ENCODE peak calls at places on chromosome 16, in six cellular contexts. F is psoas muscle, Q is Peyer's patch, Y is cardiac muscle cell, N is BE2C, E is kidney epithelial cell. P is an unnamed sample. For H3K36me3, the result is how much of the 10 kb centered on the place peaks cover.

GRCh38 chr16:21260870-21261791 is 17.0 kb downstream of the CRYM start:
- DNase-seq in F (no peak), N (peak), Q (peak), Y (peak), E (peak), P (peak)

GRCh38 chr16:75550211-75550662 is 5.8 kb downstream of the TMEM231 start:
- DNase-seq in E (peak), Y (peak), Q (peak), N (peak), F (no peak), P (peak)

GRCh38 chr16:28986492-28986891 is 1.6 kb downstream of the LAT start:
- DNase-seq in F (no peak), E (no peak), Y (no peak), N (no peak), Q (no peak), P (no peak)

GRCh38 chr16:17396762-17397498 is 73.8 kb downstream of the XYLT1 start:
- DNase-seq in N (peak), Q (peak), E (no peak), F (no peak), Y (peak), P (peak)

GRCh38 chr16:83928341-83929055 is 24.5 kb upstream of the OSGIN1 start:
- DNase-seq in F (no peak), Q (no peak), E (peak), N (no peak), Y (peak), P (no peak)

GRCh38 chr16:25060920-25061319 is 45.8 kb upstream of the ARHGAP17 start:
- DNase-seq in E (no peak), Q (peak), F (no peak), Y (peak), N (no peak), P (peak)

GRCh38 chr16:51153275-51153991 is 2.4 kb upstream of the SALL1 start:
- DNase-seq in N (no peak), Q (no peak), Y (no peak), E (no peak), F (no peak), P (no peak)

GRCh38 chr16:4314532-4315184 is 1.2 kb upstream of the GLIS2 start:
- DNase-seq in F (peak), E (no peak), N (no peak), Y (peak), Q (no peak), P (no peak)

GRCh38 chr16:50717109-50717893 is 23.9 kb downstream of the NOD2 start:
- DNase-seq in Y (no peak), N (no peak), E (no peak), Q (no peak), F (no peak), P (no peak)

GRCh38 chr16:30561212-30561816 is 3.1 kb upstream of the ZNF764 start:
- DNase-seq in F (peak), Q (peak), N (no peak), E (no peak), Y (no peak), P (peak)

GRCh38 chr16:49590166-49590871 is 216.7 kb downstream of the C16orf78 start:
- DNase-seq in E (no peak), F (no peak), N (no peak), Q (peak), Y (no peak), P (no peak)

GRCh38 chr16:21684199-21684598 is 20.4 kb downstream of the OTOA start:
- DNase-seq in N (peak), F (no peak), Y (peak), E (no peak), Q (no peak), P (peak)

GRCh38 chr16:64974381-64974780 is 147.5 kb downstream of the CDH11 start:
- DNase-seq in Y (no peak), E (no peak), F (no peak), Q (no peak), N (no peak), P (no peak)

GRCh38 chr16:85415196-85415988 is 197.7 kb upstream of the GSE1 start:
- DNase-seq in E (no peak), Y (no peak), F (peak), N (peak), Q (peak), P (no peak)

GRCh38 chr16:27463741-27464662 is 62.0 kb downstream of the IL21R start:
- DNase-seq in E (no peak), Q (no peak), Y (no peak), N (no peak), F (no peak), P (no peak)

GRCh38 chr16:84594725-84595038 is 23.2 kb downstream of the COTL1 start:
- DNase-seq in Y (no peak), N (peak), F (peak), Q (no peak), E (no peak), P (no peak)

GRCh38 chr16:4414187-4414909 is 2.0 kb downstream of the CORO7 start:
- DNase-seq in N (no peak), Y (no peak), F (no peak), Q (peak), E (no peak), P (peak)

GRCh38 chr16:28182183-28182582 is 29.6 kb downstream of the XPO6 start:
- DNase-seq in F (no peak), Y (no peak), E (no peak), N (no peak), Q (no peak), P (no peak)

GRCh38 chr16:61936522-61936921 is 99.7 kb downstream of the CDH8 start:
- DNase-seq in F (no peak), Y (no peak), E (no peak), Q (no peak), N (no peak), P (no peak)

GRCh38 chr16:58198022-58198683 is at the start of gene CSNK2A2:
- DNase-seq in Y (peak), Q (peak), F (peak), E (no peak), N (peak), P (peak)

GRCh38 chr16:55088098-55088497 is 157.4 kb downstream of the IRX5 start:
- DNase-seq in F (no peak), N (no peak), Q (no peak), Y (no peak), E (no peak), P (no peak)

GRCh38 chr16:77359065-77359502 is 75.8 kb downstream of the ADAMTS18 start:
- DNase-seq in N (no peak), F (no peak), E (peak), Q (no peak), Y (peak), P (no peak)

GRCh38 chr16:81752225-81752875 is 26.7 kb upstream of the PLCG2 start:
- DNase-seq in N (no peak), F (peak), E (no peak), Y (peak), Q (peak), P (peak)

GRCh38 chr16:55552621-55553020 is 13.9 kb upstream of the CAPNS2 start:
- DNase-seq in Y (peak), E (peak), N (no peak), F (no peak), Q (no peak), P (no peak)

GRCh38 chr16:56795011-56795410 is 65.1 kb downstream of the NUP93 start:
- DNase-seq in Q (no peak), E (peak), Y (no peak), F (no peak), N (no peak), P (no peak)

GRCh38 chr16:31112711-31113419 is 4.6 kb upstream of the KAT8 start:
- DNase-seq in Q (no peak), Y (no peak), N (no peak), E (no peak), F (no peak), P (no peak)

GRCh38 chr16:84085774-84086173 is 31.0 kb downstream of the MBTPS1 start:
- DNase-seq in Q (no peak), N (no peak), E (no peak), Y (no peak), F (no peak), P (no peak)

GRCh38 chr16:84886536-84887090 is 66.8 kb downstream of the CRISPLD2 start:
- DNase-seq in F (no peak), N (no peak), E (no peak), Q (no peak), Y (no peak), P (no peak)

DNA sequence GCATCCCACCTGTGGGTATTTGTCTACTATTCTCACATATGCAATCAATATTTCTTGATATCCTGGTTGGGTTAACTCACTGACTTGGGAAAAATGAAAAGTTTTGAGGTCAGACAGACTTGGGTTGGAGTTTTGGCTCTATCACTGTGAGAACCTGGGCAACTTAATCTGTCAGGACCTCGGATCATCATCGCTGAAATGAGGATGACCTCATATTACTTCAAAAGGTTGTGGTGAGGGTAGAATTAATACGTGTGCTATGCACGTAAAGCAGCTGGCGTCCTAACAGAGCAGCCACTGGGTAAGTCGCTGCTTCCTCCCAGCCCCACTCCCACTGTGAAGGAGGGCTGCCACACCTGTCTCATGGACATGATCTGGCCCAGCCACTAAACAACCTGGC is 57.3 kb downstream of the COG7 start:
- DNase-seq in Q (no peak), F (no peak), Y (no peak), E (no peak), N (no peak), P (no peak)
- H3K36me3 ChIP-seq in Q (under half), F (under half), Y (under half), E (under half), N (under half), P (under half)

GRCh38 chr16:2081685-2082084 is 33.9 kb downstream of the TSC2 start:
- DNase-seq in N (no peak), Q (no peak), E (no peak), Y (no peak), F (no peak), P (no peak)

GRCh38 chr16:2083409-2083808 is 35.6 kb downstream of the TSC2 start:
- DNase-seq in F (no peak), Q (no peak), N (no peak), E (no peak), Y (no peak), P (no peak)

GRCh38 chr16:2082171-2082982 is 34.6 kb downstream of the TSC2 start:
- DNase-seq in Q (no peak), N (no peak), Y (peak), E (no peak), F (no peak), P (no peak)

GRCh38 chr16:2083876-2084687 is 36.3 kb downstream of the TSC2 start:
- DNase-seq in N (no peak), F (no peak), Q (no peak), Y (no peak), E (no peak), P (no peak)

DNA sequence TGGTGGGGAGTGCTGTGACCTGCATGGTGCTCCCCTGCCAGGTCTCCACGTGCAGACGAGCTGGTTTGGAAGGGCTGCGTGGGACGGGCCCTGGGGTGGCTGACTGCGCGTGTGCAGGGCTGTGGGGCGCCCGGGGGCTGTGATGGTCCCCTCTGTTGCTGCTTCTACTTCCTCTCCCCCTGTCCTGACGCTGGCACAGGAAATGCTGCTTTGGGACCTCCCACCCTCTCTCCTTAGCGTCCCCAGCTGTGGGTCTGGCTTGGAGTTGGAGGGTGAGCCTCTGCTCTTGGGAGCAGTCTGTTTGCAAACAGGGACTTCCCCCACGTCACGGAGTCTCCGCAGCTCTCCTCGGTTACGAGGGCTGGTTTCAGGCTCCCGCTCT is 35.2 kb downstream of the TSC2 start:
- DNase-seq in E (no peak), Q (no peak), F (no peak), Y (no peak), N (no peak), P (no peak)
- H3K36me3 ChIP-seq in E (under half), Q (under half), F (under half), Y (under half), N (half or more), P (under half)

GRCh38 chr16:89902980-89903379 is 15.7 kb upstream of the MC1R start:
- DNase-seq in Q (no peak), N (peak), F (peak), E (no peak), Y (no peak), P (no peak)

GRCh38 chr16:89898201-89898967 is 20.3 kb upstream of the MC1R start:
- DNase-seq in Q (no peak), N (no peak), F (peak), E (no peak), Y (no peak), P (no peak)

GRCh38 chr16:89899879-89900481 is 18.7 kb upstream of the MC1R start:
- DNase-seq in N (no peak), Y (no peak), F (peak), Q (no peak), E (no peak), P (no peak)

GRCh38 chr16:89903908-89904515 is 14.7 kb upstream of the MC1R start:
- DNase-seq in Y (no peak), E (no peak), N (no peak), Q (no peak), F (peak), P (no peak)

GRCh38 chr16:89900885-89901284 is 17.8 kb upstream of the MC1R start:
- DNase-seq in N (no peak), F (peak), E (no peak), Q (no peak), Y (no peak), P (no peak)
- H3K36me3 ChIP-seq in N (half or more), F (under half), E (under half), Q (under half), Y (under half), P (under half)

GRCh38 chr16:203246-203645 is 23.0 kb downstream of the HBQ1 start:
- DNase-seq in E (no peak), F (no peak), Q (no peak), N (no peak), Y (peak), P (no peak)

GRCh38 chr16:194516-194915 is 14.3 kb downstream of the HBQ1 start:
- DNase-seq in E (no peak), Y (peak), F (no peak), Q (no peak), N (no peak), P (no peak)

DNA sequence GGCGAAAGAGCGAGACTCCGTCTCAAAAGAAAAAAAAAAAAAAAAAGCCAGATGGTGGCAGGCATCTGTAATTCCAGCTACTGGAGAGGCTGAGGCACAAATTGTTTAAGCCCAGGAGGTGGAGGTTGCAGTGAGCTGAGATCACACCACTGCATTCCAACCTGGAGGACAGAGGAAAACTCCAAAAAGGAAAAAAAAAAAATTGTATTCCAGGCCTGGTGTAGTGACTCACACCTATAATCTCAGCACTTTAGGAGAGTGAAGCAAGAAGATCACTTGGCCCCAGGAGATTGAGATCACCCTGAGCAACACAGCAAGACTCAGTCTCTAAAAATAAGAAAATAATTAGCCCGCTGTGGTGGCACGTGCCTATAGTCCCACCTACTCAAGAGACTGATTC is 20.1 kb downstream of the HBQ1 start:
- DNase-seq in F (no peak), Y (peak), E (peak), Q (no peak), N (no peak), P (no peak)
- H3K36me3 ChIP-seq in F (under half), Y (half or more), E (under half), Q (under half), N (half or more), P (under half)

GRCh38 chr16:87830673-87831420 is 38.5 kb downstream of the SLC7A5 start:
- DNase-seq in Y (no peak), F (no peak), E (no peak), Q (no peak), N (no peak), P (no peak)

GRCh38 chr16:87831421-87832136 is 37.7 kb downstream of the SLC7A5 start:
- DNase-seq in F (no peak), Q (no peak), Y (no peak), N (no peak), E (no peak), P (no peak)

GRCh38 chr16:87828071-87828971 is 41.0 kb downstream of the SLC7A5 start:
- DNase-seq in F (no peak), E (no peak), Y (no peak), Q (no peak), N (no peak), P (no peak)

GRCh38 chr16:87829988-87830672 is 39.2 kb downstream of the SLC7A5 start:
- DNase-seq in E (no peak), N (no peak), Q (no peak), F (no peak), Y (no peak), P (no peak)

GRCh38 chr16:87829123-87829980 is 40.0 kb downstream of the SLC7A5 start:
- DNase-seq in Y (no peak), F (no peak), N (peak), Q (no peak), E (no peak), P (no peak)
- H3K36me3 ChIP-seq in Y (under half), F (under half), N (under half), Q (under half), E (under half), P (under half)

DNA sequence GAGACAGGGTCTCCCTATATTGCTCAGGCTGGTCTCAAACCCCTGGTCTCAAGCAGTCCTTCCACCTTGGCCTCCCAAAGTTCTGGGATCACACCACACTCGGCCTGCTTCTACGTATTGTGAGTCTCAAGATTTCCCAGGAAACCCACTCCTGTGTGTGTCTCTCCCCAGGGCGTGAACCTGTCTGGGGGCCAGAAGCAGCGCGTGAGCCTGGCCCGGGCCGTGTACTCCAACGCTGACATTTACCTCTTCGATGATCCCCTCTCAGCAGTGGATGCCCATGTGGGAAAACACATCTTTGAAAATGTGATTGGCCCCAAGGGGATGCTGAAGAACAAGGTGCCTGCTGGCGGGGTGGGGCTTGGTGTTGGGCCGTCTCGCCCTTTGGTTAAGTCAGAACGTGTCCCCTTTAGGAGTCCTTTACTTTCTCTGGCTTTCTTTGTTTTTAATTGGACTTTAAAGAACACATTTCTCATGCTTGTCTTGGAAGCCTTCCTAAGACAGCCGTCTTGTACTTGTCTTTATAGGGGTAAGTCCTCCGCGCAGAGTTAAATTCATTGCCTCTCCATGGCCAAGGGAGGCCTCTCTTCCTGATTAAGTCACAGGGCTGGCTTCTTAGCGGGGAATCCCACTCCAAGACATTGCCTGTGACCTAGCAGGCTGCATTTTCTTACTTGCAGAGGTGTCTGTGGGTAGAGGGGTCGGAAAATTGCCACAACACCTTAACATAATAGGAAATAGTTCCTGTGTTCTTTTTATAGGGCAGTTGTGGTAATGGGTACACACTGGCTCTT is 136.4 kb downstream of the ABCC6 start:
- DNase-seq in Q (no peak), E (no peak), F (no peak), Y (no peak), N (no peak), P (no peak)
- H3K36me3 ChIP-seq in Q (under half), E (under half), F (under half), Y (under half), N (half or more), P (under half)

GRCh38 chr16:68626557-68626956 is 18.6 kb upstream of the CDH3 start:
- DNase-seq in F (no peak), E (no peak), Q (no peak), N (no peak), Y (no peak), P (no peak)
- H3K36me3 ChIP-seq in F (under half), E (under half), Q (under half), N (under half), Y (under half), P (under half)

GRCh38 chr16:89552329-89552728 is 8.2 kb upstream of the RPL13 start:
- DNase-seq in F (no peak), Y (no peak), E (no peak), Q (no peak), N (no peak), P (no peak)
- H3K36me3 ChIP-seq in F (under half), Y (under half), E (under half), Q (under half), N (under half), P (under half)

P was measured in small intestine.